ENCODE peak calls at places on chromosomes 13 and 19, in seven cellular contexts. L is endothelial cell of umbilical vein, O is OCI-LY7, D is fibroblast of lung, W is hepatocyte, I is IMR-90, S is H9. C is an unnamed sample.

GRCh38 chr13:43846496-43846895 is 33.0 kb downstream of the CCDC122 start:
- DNase-seq in L (no peak), O (no peak), D (peak; percentile 79), W (no peak), I (peak; percentile 72), S (no peak), C (peak; percentile 78)

GRCh38 chr13:43686557-43686956 is 100.2 kb downstream of the ENOX1 start:
- DNase-seq in L (no peak), O (no peak), D (peak; percentile 80), W (peak; percentile 79), I (peak; percentile 93), S (no peak), C (peak; percentile 96)

GRCh38 chr19:45145270-45146189 is 15.3 kb downstream of the NKPD1 start:
- DNase-seq in L (no peak), O (no peak), D (no peak), W (no peak), I (no peak), S (no peak), C (no peak)

GRCh38 chr13:30569901-30570576 is 47.7 kb upstream of the USPL1 start:
- DNase-seq in L (no peak), O (no peak), D (peak; percentile 99), W (peak; percentile 79), I (peak; percentile 99), S (peak; percentile 37), C (peak; percentile 99)

GRCh38 chr13:85521586-85521985 is 277.6 kb downstream of the SLITRK6 start:
- DNase-seq in L (no peak), O (no peak), D (no peak), W (no peak), I (no peak), S (no peak), C (no peak)

GRCh38 chr13:110216403-110217041 is 90.4 kb downstream of the COL4A1 start:
- DNase-seq in L (peak; percentile 65), O (no peak), D (peak; percentile 88), W (no peak), I (peak; percentile 78), S (no peak), C (peak; percentile 77)

GRCh38 chr19:29622191-29623070 is 16.3 kb downstream of the POP4 start:
- DNase-seq in L (no peak), O (no peak), D (no peak), W (no peak), I (no peak), S (peak; percentile 62), C (no peak)

GRCh38 chr19:4851551-4852290 is 15.7 kb downstream of the PLIN3 start:
- DNase-seq in L (peak; percentile 53), O (peak; percentile 77), D (no peak), W (peak; percentile 68), I (peak; percentile 42), S (peak; percentile 89), C (peak; percentile 67)

GRCh38 chr13:32426981-32427851 is 714 bp downstream of the N4BP2L1 start:
- DNase-seq in L (peak; percentile 25), O (peak; percentile 57), D (peak; percentile 35), W (peak; percentile 47), I (peak; percentile 29), S (peak; percentile 76), C (peak; percentile 62)

GRCh38 chr13:33642374-33643065 is 175.4 kb upstream of the RFC3 start:
- DNase-seq in L (no peak), O (no peak), D (peak; percentile 37), W (peak; percentile 78), I (peak; percentile 72), S (no peak), C (peak; percentile 91)

GRCh38 chr13:112983428-112984196 is 14.6 kb downstream of the MCF2L start:
- DNase-seq in L (no peak), O (no peak), D (no peak), W (peak; percentile 83), I (no peak), S (no peak), C (no peak)

GRCh38 chr13:41700790-41701310 is 243.5 kb downstream of the RGCC start:
- DNase-seq in L (peak; percentile 74), O (no peak), D (peak; percentile 72), W (peak; percentile 35), I (peak; percentile 66), S (no peak), C (peak; percentile 82)

DNA sequence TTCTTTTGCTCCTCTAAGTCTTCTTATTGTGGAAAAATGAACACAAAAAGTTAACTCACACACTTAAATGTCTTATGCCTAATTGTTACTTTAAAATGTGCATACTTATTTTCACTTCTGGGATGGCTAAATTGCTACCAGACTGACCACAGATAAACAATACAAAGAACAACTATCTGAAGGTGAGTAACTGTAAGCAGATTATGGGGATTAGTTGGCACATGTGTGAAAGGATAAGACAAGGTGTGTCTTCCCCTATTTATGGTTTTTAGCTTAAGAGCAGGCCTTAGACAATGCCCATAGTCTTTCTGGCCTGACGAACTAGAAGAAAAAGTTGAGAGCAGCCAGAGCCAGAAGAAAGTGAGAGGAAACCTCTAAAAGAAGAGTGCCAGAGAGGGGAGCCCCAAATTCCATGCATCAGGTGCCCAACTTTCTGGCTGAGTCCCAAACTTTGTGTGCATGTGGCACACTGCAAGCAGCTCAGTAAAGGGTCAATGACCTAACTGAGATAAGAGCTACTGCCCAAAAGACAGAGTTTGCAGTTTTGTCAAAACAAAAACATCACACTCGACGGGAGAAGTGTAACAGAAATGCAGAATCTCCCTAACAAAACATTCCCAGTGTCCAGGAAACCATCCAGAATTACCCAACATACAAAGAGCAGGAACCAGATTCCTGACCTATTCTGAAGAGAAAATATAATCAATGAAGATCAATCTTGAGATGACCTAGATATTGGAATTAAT is 375.4 kb downstream of the KCNRG start:
- DNase-seq in L (peak; percentile 29), O (no peak), D (no peak), W (no peak), I (no peak), S (no peak), C (no peak)
- H2AFZ ChIP-seq in L (no peak overlapping the region), O (no peak overlapping the region), D (no peak overlapping the region), W (no peak overlapping the region), I (no peak overlapping the region), S (no peak overlapping the region), C (no peak overlapping the region)

DNA sequence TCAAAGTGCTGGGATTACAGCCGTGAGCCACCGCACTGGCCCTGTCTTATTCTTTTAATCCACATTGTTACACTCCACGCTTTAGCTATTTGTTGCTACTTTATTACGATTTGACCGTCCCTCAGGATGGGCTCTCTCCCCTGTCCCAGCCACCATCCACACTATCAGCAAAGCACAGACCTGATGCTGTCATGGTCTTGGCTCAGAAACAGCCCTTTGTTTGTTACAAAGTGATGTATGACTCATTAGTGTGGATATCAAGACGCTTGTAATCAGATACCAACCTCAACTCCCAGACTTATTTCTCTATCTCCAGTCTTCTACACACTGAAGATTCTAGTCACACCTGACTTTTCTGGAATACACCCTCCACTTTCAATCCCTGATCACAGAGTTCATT is 84.6 kb upstream of the FREM2 start:
- DNase-seq in L (peak; percentile 31), O (no peak), D (peak; percentile 23), W (no peak), I (no peak), S (no peak), C (no peak)
- H3K4me2 ChIP-seq in L (no peak overlapping the region), O (no peak overlapping the region), D (no peak overlapping the region), W (no peak overlapping the region), I (no peak overlapping the region), S (no peak overlapping the region), C (no peak overlapping the region)

GRCh38 chr19:1268392-1269064 is 604 bp upstream of the CIRBP start:
- DNase-seq in L (no peak), O (no peak), D (no peak), W (no peak), I (no peak), S (no peak), C (no peak)
- H2AFZ ChIP-seq in L (no peak overlapping the region), O (no peak overlapping the region), D (no peak overlapping the region), W (no peak overlapping the region), I (peak overlapping the region; percentile 80), S (no peak overlapping the region), C (no peak overlapping the region)

DNA sequence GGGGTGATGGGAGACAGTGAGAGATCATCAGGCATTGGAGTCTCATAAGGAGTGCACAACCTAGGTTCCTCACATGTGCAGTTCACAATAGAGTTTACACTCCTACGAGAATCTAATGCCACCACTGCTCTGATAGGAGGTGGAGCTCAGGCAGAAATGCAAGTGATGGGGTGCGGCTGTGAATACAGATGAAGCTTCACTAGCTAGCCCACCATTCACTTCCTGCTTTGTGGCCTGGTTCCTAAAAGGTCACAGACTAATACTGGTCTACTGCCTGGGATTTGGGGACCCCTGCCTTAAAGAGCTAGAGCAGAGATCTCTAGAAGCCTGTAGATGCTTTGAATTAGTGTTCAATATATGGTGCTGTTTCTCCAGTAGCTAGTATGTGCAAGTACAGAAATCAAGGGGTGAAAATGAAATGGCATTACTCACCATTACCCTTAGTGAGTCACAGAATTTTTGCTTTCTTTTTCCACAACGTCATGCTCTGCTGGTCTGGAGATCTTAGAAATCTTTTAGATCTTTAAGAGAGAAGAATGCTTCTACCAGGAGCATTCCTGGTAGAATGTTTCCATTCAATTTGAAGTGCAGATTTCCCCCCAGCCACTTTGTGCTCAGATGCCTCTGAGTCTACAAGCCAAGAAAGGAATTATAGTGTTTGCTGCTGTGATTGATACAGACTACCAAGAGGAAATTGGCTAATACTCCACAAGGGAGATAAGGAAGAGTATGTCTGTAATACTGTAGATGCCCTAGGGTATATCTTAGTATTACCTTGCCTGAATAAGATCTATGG is 2301.2 kb downstream of the PCDH9 start:
- DNase-seq in L (peak; percentile 77), O (no peak), D (peak; percentile 93), W (peak; percentile 11), I (peak; percentile 86), S (no peak), C (peak; percentile 75)
- H3K4me2 ChIP-seq in L (peak overlapping the region; percentile 50), O (no peak overlapping the region), D (no peak overlapping the region), W (no peak overlapping the region), I (peak overlapping the region; percentile 77), S (no peak overlapping the region), C (peak overlapping the region; percentile 40)

DNA sequence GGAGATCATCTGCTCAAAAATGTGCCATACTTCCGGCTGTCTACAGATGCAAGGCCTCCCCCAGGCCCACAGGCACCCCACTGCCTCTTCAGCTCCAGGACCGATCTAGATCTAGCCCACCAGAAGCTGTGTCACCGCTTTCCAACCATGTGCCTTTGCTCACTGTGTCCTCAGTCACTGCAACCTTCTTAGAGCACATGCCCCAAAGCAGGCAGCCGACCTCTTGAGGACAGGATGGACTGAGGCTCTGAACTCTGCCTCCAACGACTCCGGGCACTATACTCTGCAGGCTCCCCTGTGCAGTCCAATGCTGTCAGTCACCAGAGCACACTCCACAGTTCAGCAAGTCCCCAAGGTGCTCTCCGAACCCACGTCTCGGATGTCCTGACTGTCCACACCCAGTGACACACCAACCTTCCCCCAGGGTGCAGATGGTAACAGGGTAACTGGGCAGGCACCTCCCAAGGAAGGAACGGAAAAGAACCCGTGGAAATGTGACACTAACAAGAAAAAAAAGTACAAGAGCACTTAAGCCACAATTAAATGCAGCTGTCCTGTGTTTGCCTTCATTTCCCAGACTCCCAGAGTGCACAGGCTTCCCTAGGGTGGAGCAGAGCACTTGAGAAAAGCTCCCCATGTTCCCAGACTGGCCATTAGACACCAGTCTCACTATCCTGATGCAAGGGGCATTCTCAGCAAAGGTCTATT is 4.8 kb downstream of the STK24 start:
- DNase-seq in L (peak; percentile 45), O (peak; percentile 35), D (peak; percentile 44), W (peak; percentile 42), I (peak; percentile 47), S (no peak), C (peak; percentile 82)
- H2AFZ ChIP-seq in L (no peak overlapping the region), O (no peak overlapping the region), D (no peak overlapping the region), W (no peak overlapping the region), I (no peak overlapping the region), S (no peak overlapping the region), C (no peak overlapping the region)

GRCh38 chr13:111280666-111281577 is 39.5 kb upstream of the TEX29 start:
- DNase-seq in L (no peak), O (no peak), D (peak; percentile 77), W (no peak), I (peak; percentile 86), S (no peak), C (peak; percentile 73)
- H3K4me2 ChIP-seq in L (no peak overlapping the region), O (no peak overlapping the region), D (peak overlapping the region; percentile 69), W (no peak overlapping the region), I (peak overlapping the region; percentile 62), S (no peak overlapping the region), C (peak overlapping the region; percentile 69)

GRCh38 chr19:17830567-17831418 is 9.5 kb upstream of the INSL3 start:
- DNase-seq in L (peak; percentile 47), O (peak; percentile 63), D (peak; percentile 59), W (peak; percentile 90), I (peak; percentile 67), S (peak; percentile 97), C (peak; percentile 73)
- H2AFZ ChIP-seq in L (peak overlapping the region; percentile 77), O (no peak overlapping the region), D (no peak overlapping the region), W (peak overlapping the region; percentile 93), I (peak overlapping the region; percentile 82), S (peak overlapping the region; percentile 41), C (peak overlapping the region; percentile 27)

C was measured in GM23248.